ENCODE peak calls at places on chromosome 21, in eight cellular contexts. F, G, B, D, N, C, A and Q are unnamed samples.

GRCh38 chr21:46596201-46596600 is 8.7 kb downstream of the S100B start:
- DNase-seq in F (no peak), G (no peak), B (no peak), D (no peak), N (no peak), C (no peak), A (no peak), Q (no peak)

GRCh38 chr21:43864313-43864805 is 664 bp upstream of the AGPAT3 start:
- DNase-seq in F (peak), G (peak), B (peak), D (no peak), N (peak), C (peak), A (peak), Q (no peak)

GRCh38 chr21:28636988-28637691 is 355.5 kb downstream of the LTN1 start:
- DNase-seq in F (peak), G (peak), B (no peak), D (peak), N (no peak), C (no peak), A (no peak), Q (no peak)

GRCh38 chr21:29078884-29079765 is 5.7 kb upstream of the CCT8 start:
- DNase-seq in F (no peak), G (no peak), B (peak), D (no peak), N (peak), C (peak), A (no peak), Q (no peak)

GRCh38 chr21:29896884-29897283 is 42.9 kb downstream of the GRIK1 start:
- DNase-seq in F (no peak), G (no peak), B (no peak), D (no peak), N (no peak), C (no peak), A (no peak), Q (no peak)

GRCh38 chr21:25373126-25374082 is 233.9 kb downstream of the MRPL39 start:
- DNase-seq in F (peak), G (no peak), B (no peak), D (no peak), N (no peak), C (no peak), A (no peak), Q (no peak)

GRCh38 chr21:35457097-35457496 is 408.0 kb upstream of the RUNX1 start:
- DNase-seq in F (no peak), G (no peak), B (no peak), D (no peak), N (no peak), C (no peak), A (no peak), Q (no peak)

GRCh38 chr21:46080171-46081021 is 17.5 kb upstream of the COL6A2 start:
- DNase-seq in F (peak), G (peak), B (no peak), D (no peak), N (no peak), C (no peak), A (no peak), Q (no peak)

GRCh38 chr21:36788116-36788515 is 89.2 kb downstream of the SIM2 start:
- DNase-seq in F (no peak), G (peak), B (peak), D (no peak), N (no peak), C (no peak), A (no peak), Q (no peak)

GRCh38 chr21:15441060-15441493 is 288.7 kb upstream of the USP25 start:
- DNase-seq in F (no peak), G (no peak), B (no peak), D (no peak), N (no peak), C (no peak), A (peak), Q (no peak)

GRCh38 chr21:26833460-26833939 is 11.7 kb downstream of the ADAMTS1 start:
- DNase-seq in F (no peak), G (peak), B (no peak), D (no peak), N (no peak), C (no peak), A (no peak), Q (no peak)

GRCh38 chr21:27818847-27819246 is 852.0 kb upstream of the ADAMTS5 start:
- DNase-seq in F (peak), G (peak), B (no peak), D (no peak), N (no peak), C (no peak), A (no peak), Q (no peak)

GRCh38 chr21:15631342-15631741 is 98.4 kb upstream of the USP25 start:
- DNase-seq in F (peak), G (peak), B (no peak), D (peak), N (no peak), C (no peak), A (no peak), Q (no peak)

GRCh38 chr21:38166214-38166547 is 90.6 kb upstream of the KCNJ15 start:
- DNase-seq in F (no peak), G (no peak), B (no peak), D (no peak), N (no peak), C (no peak), A (no peak), Q (no peak)

GRCh38 chr21:36474591-36474990 is 5.3 kb downstream of the CLDN14 start:
- DNase-seq in F (no peak), G (no peak), B (no peak), D (no peak), N (no peak), C (no peak), A (no peak), Q (no peak)

GRCh38 chr21:27258756-27259429 is 292.0 kb upstream of the ADAMTS5 start:
- DNase-seq in F (no peak), G (no peak), B (no peak), D (no peak), N (no peak), C (no peak), A (no peak), Q (no peak)

DNA sequence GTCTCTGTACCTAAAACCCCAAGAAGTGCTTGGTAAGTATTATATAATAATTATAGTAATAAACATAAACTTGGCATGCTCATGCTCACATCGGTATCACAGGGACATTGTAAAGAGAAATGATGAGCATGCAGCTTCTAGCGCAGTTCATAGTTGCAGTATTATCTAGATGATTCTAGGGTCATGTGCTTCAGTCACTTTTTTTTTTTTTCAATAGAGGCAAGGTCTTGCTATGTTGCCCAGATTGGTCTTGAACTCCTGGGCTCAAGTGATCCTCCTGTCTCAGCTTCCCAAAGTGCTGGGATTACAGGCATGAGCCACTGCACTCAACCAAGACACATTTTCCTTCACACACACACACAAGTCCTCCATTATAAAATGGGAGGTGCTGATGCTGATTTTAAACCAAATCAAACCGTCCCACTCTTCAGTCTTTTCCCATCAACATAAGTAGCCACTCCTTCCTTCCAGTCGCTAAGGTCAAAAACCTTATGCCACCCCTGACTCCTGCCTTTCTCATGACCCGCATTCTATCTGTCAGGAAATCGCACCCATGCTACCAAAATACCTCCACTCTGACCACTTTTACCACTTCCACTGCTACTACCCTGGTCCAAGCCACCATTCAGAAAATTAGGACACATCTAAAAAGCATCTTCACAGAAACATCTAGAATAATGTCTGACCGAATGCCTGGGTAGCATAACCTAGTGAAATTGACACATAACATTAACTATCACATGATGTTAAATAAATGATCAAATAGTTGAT is 28.2 kb upstream of the IFNGR2 start:
- DNase-seq in F (no peak), G (no peak), B (no peak), D (no peak), N (no peak), C (no peak), A (no peak), Q (no peak)
- TF ChIP-seq CTCF in F (no peak), G (no peak), B (no peak), D (no peak), N (peak), C (no peak), A (no peak), Q (no peak)

GRCh38 chr21:39313457-39314154 is at the start of gene BRWD1:
- DNase-seq in F (peak), G (peak), B (peak), D (peak), N (peak), C (peak), A (peak), Q (peak)
- TF ChIP-seq CTCF in F (no peak), G (peak), B (peak), D (no peak), N (no peak), C (peak), A (peak), Q (no peak)

GRCh38 chr21:44874240-44874496 is 678 bp upstream of the PTTG1IP start:
- DNase-seq in F (no peak), G (no peak), B (no peak), D (no peak), N (no peak), C (no peak), A (no peak), Q (no peak)

GRCh38 chr21:44871576-44872265 is 1.8 kb downstream of the PTTG1IP start:
- DNase-seq in F (peak), G (peak), B (no peak), D (no peak), N (peak), C (no peak), A (no peak), Q (peak)

GRCh38 chr21:44872266-44872567 is 1.3 kb downstream of the PTTG1IP start:
- DNase-seq in F (no peak), G (no peak), B (no peak), D (no peak), N (no peak), C (no peak), A (no peak), Q (no peak)

GRCh38 chr21:44873356-44874239 is at the start of gene PTTG1IP:
- DNase-seq in F (peak), G (peak), B (peak), D (peak), N (peak), C (peak), A (peak), Q (peak)

GRCh38 chr21:44872568-44873355 is 728 bp downstream of the PTTG1IP start:
- DNase-seq in F (no peak), G (peak), B (peak), D (no peak), N (no peak), C (peak), A (peak), Q (no peak)
- TF ChIP-seq CTCF in F (no peak), G (no peak), B (no peak), D (no peak), N (no peak), C (no peak), A (no peak), Q (no peak)

GRCh38 chr21:42009831-42010506 is at the start of gene ZBTB21:
- DNase-seq in F (peak), G (peak), B (peak), D (peak), N (peak), C (peak), A (peak), Q (peak)

GRCh38 chr21:42009018-42009830 is 936 bp downstream of the ZBTB21 start:
- DNase-seq in F (peak), G (peak), B (peak), D (no peak), N (peak), C (peak), A (peak), Q (peak)

GRCh38 chr21:42012763-42013329 is 2.7 kb upstream of the ZBTB21 start:
- DNase-seq in F (no peak), G (no peak), B (no peak), D (no peak), N (no peak), C (no peak), A (no peak), Q (no peak)

GRCh38 chr21:42012344-42012743 is 2.2 kb upstream of the ZBTB21 start:
- DNase-seq in F (no peak), G (no peak), B (no peak), D (no peak), N (no peak), C (peak), A (no peak), Q (no peak)

GRCh38 chr21:42010507-42011493 is 640 bp upstream of the ZBTB21 start:
- DNase-seq in F (peak), G (peak), B (peak), D (no peak), N (peak), C (peak), A (peak), Q (no peak)
- TF ChIP-seq CTCF in F (peak), G (no peak), B (no peak), D (no peak), N (no peak), C (peak), A (no peak), Q (no peak)